ENCODE peak calls at places on chromosomes 7 and 10, in eight cellular contexts. D, A, K, F, B, J, I and U are unnamed samples. For H3K4me1, the result is how much of the 10 kb centered on the place peaks cover.

GRCh38 chr10:121662945-121663917 is 65.0 kb upstream of the FGFR2 start:
- DNase-seq in D (no peak), A (no peak), K (no peak), F (peak), B (no peak), J (no peak), I (peak), U (no peak)

GRCh38 chr10:45370202-45370955 is 3.6 kb upstream of the ALOX5 start:
- DNase-seq in D (no peak), A (no peak), K (no peak), F (no peak), B (no peak), J (no peak), I (peak), U (no peak)

GRCh38 chr7:13894956-13895355 is 94.5 kb downstream of the ETV1 start:
- DNase-seq in D (no peak), A (no peak), K (no peak), F (no peak), B (no peak), J (no peak), I (no peak), U (no peak)

GRCh38 chr10:69362471-69362954 is 54.2 kb downstream of the TACR2 start:
- DNase-seq in D (peak), A (peak), K (peak), F (peak), B (no peak), J (peak), I (no peak), U (peak)

GRCh38 chr10:76881477-76882220 is 756.0 kb downstream of the KCNMA1 start:
- DNase-seq in D (no peak), A (peak), K (no peak), F (no peak), B (no peak), J (no peak), I (no peak), U (no peak)

GRCh38 chr7:6269527-6269926 is 2.9 kb downstream of the CYTH3 start:
- DNase-seq in D (no peak), A (no peak), K (no peak), F (no peak), B (no peak), J (no peak), I (no peak), U (no peak)

GRCh38 chr7:2948794-2949193 is 94.9 kb downstream of the CARD11 start:
- DNase-seq in D (no peak), A (no peak), K (no peak), F (no peak), B (no peak), J (no peak), I (no peak), U (no peak)

GRCh38 chr7:8125680-8126444 is 136.1 kb downstream of the ICA1 start:
- DNase-seq in D (no peak), A (no peak), K (no peak), F (peak), B (no peak), J (peak), I (peak), U (no peak)

GRCh38 chr10:819326-819725 is 112.2 kb downstream of the LARP4B start:
- DNase-seq in D (no peak), A (peak), K (no peak), F (no peak), B (no peak), J (no peak), I (no peak), U (no peak)

GRCh38 chr10:119344381-119344780 is 137.0 kb downstream of the GRK5 start:
- DNase-seq in D (no peak), A (no peak), K (no peak), F (no peak), B (no peak), J (no peak), I (no peak), U (no peak)
- H3K4me1 ChIP-seq in D (under half), A (under half), K (half or more), F (under half), B (under half), J (under half), I (under half), U (half or more)

DNA sequence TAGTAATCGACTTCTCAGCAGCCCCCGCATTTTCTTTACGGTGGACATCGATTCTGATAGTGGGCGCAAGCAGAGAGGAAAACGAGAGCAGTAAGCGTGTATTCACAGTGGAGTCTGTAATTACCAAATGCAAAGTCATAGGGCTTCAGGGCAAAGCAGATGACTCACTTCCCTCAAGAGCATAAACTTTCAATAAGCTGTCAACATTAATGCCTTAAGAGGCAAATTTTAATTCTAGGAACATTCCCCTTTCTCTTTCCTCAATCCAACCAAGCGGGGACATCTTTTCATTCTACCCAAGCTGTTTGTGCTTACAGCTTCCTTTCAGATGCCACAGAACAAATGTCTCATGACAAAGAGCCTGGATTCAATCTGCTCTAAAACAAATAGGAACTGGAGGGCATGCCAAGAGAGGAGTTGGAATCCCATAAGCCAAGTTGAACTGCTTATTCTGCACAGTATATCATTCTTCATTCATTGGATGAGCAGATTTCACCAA is 48.6 kb downstream of the MALSU1 start:
- DNase-seq in D (no peak), A (peak), K (no peak), F (no peak), B (no peak), J (no peak), I (no peak), U (no peak)
- H3K4me1 ChIP-seq in D (under half), A (half or more), K (under half), F (under half), B (under half), J (under half), I (under half), U (under half)

GRCh38 chr7:69818647-69819161 is 220.4 kb downstream of the AUTS2 start:
- DNase-seq in D (no peak), A (no peak), K (no peak), F (no peak), B (no peak), J (no peak), I (no peak), U (no peak)
- H3K4me1 ChIP-seq in D (under half), A (under half), K (half or more), F (under half), B (under half), J (under half), I (half or more), U (under half)

GRCh38 chr10:17029581-17030271 is 99.9 kb downstream of the CUBN start:
- DNase-seq in D (peak), A (peak), K (peak), F (peak), B (peak), J (peak), I (no peak), U (peak)
- H3K4me1 ChIP-seq in D (under half), A (under half), K (half or more), F (under half), B (under half), J (half or more), I (under half), U (under half)